ENCODE peak calls at places on chromosomes 6 and 20, in nine cellular contexts. N, R, S, L, P, G, O, T and J are unnamed samples.

GRCh38 chr6:43936476-43936875 is 166.5 kb downstream of the VEGFA start:
- DNase-seq in N (peak; percentile 14), R (no peak), S (peak; percentile 32), L (no peak), P (peak; percentile 40), G (no peak), O (no peak), T (no peak), J (no peak)

GRCh38 chr6:68651018-68651985 is 16.2 kb downstream of the ADGRB3 start:
- DNase-seq in N (no peak), R (no peak), S (no peak), L (no peak), P (no peak), G (no peak), O (no peak), T (no peak), J (no peak)

GRCh38 chr6:152635949-152636674 is 1.1 kb downstream of the SYNE1 start:
- DNase-seq in N (peak; percentile 58), R (peak; percentile 42), S (peak; percentile 72), L (no peak), P (peak; percentile 77), G (peak; percentile 57), O (peak; percentile 23), T (no peak), J (no peak)

GRCh38 chr6:43835872-43836419 is 65.9 kb downstream of the VEGFA start:
- DNase-seq in N (no peak), R (no peak), S (no peak), L (no peak), P (peak; percentile 46), G (no peak), O (no peak), T (no peak), J (no peak)

GRCh38 chr6:163170294-163170883 is 244.1 kb upstream of the QKI start:
- DNase-seq in N (no peak), R (no peak), S (no peak), L (no peak), P (no peak), G (no peak), O (peak; percentile 49), T (peak; percentile 5), J (no peak)

GRCh38 chr6:99036672-99037071 is 88.9 kb upstream of the FBXL4 start:
- DNase-seq in N (no peak), R (no peak), S (no peak), L (no peak), P (no peak), G (no peak), O (no peak), T (no peak), J (no peak)

GRCh38 chr6:157779705-157780604 is 43.1 kb upstream of the SNX9 start:
- DNase-seq in N (no peak), R (no peak), S (no peak), L (no peak), P (no peak), G (no peak), O (no peak), T (no peak), J (no peak)

GRCh38 chr20:43900496-43900895 is 14.2 kb upstream of the TOX2 start:
- DNase-seq in N (no peak), R (peak; percentile 48), S (peak; percentile 57), L (no peak), P (no peak), G (no peak), O (no peak), T (no peak), J (no peak)

GRCh38 chr6:134468633-134469032 is 150.7 kb upstream of the SGK1 start:
- DNase-seq in N (no peak), R (no peak), S (no peak), L (no peak), P (no peak), G (no peak), O (no peak), T (no peak), J (no peak)

GRCh38 chr6:15622045-15622750 is 40.6 kb downstream of the DTNBP1 start:
- DNase-seq in N (no peak), R (no peak), S (no peak), L (no peak), P (no peak), G (no peak), O (no peak), T (no peak), J (no peak)

GRCh38 chr20:8798505-8798904 is 270.4 kb upstream of the PLCB4 start:
- DNase-seq in N (no peak), R (no peak), S (peak; percentile 63), L (no peak), P (no peak), G (no peak), O (no peak), T (no peak), J (no peak)

GRCh38 chr6:62284725-62285124 is 1.3 kb downstream of the KHDRBS2 start:
- DNase-seq in N (no peak), R (no peak), S (no peak), L (no peak), P (no peak), G (no peak), O (no peak), T (no peak), J (no peak)

DNA sequence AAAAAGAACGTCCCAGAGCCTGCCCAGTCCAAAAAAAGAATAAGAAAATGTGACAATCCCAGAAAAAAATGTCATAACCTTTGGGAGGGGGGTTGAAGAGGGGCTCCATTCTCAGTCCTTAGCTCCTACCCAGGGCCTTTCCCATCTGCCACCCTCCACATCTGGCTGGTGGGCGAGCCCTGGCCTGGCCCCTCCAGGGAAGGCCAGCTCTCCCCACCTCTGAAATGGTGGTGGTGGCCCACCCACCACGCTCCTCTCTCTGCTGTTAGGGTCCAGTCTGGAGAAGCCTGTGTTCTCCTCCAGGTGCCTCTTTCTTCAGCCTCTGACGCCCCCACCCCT is 415 bp downstream of the RGS19 start:
- DNase-seq in N (no peak), R (no peak), S (no peak), L (no peak), P (no peak), G (no peak), O (no peak), T (no peak), J (no peak)
- H3K4me1 ChIP-seq in N (peaks cover 5% of the 10 kb centered on the region), R (peaks cover 18% of the 10 kb centered on the region), S (no peaks in the 10 kb centered on the region), L (peaks cover 33% of the 10 kb centered on the region), P (no peaks in the 10 kb centered on the region), G (peaks cover 47% of the 10 kb centered on the region), O (peaks cover 44% of the 10 kb centered on the region), T (peaks cover 24% of the 10 kb centered on the region), J (peaks cover 32% of the 10 kb centered on the region)

GRCh38 chr20:22341508-22341907 is 242.9 kb downstream of the FOXA2 start:
- DNase-seq in N (no peak), R (no peak), S (no peak), L (no peak), P (no peak), G (no peak), O (no peak), T (no peak), J (no peak)

GRCh38 chr20:22343612-22344011 is 240.8 kb downstream of the FOXA2 start:
- DNase-seq in N (no peak), R (no peak), S (no peak), L (peak; percentile 74), P (no peak), G (no peak), O (no peak), T (no peak), J (no peak)

GRCh38 chr20:22339091-22339881 is 245.1 kb downstream of the FOXA2 start:
- DNase-seq in N (no peak), R (no peak), S (no peak), L (peak; percentile 39), P (no peak), G (no peak), O (peak; percentile 65), T (peak; percentile 42), J (no peak)

GRCh38 chr20:22339946-22340345 is 244.4 kb downstream of the FOXA2 start:
- DNase-seq in N (no peak), R (no peak), S (peak; percentile 54), L (peak; percentile 91), P (no peak), G (no peak), O (no peak), T (no peak), J (no peak)

DNA sequence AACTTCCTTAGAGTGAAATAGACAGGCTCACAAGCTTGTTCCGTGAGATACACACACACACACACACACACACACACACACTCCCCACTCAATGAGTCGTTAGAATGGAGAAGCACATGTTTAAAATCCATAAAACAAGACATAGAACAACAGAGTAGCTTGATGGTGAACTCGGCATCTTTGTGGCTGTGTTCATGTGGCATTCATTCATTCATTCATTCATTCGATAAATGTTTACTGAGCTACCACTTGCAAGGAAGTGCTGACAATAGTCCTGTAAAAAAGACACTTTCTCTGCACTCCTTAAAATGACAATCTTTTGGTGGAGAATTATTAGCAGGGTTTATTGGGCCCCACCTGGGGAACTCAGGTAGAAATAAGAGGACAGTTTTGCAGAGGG is 242.0 kb downstream of the FOXA2 start:
- DNase-seq in N (no peak), R (no peak), S (no peak), L (no peak), P (no peak), G (no peak), O (no peak), T (no peak), J (no peak)
- H3K4me1 ChIP-seq in N (no peaks in the 10 kb centered on the region), R (no peaks in the 10 kb centered on the region), S (no peaks in the 10 kb centered on the region), L (no peaks in the 10 kb centered on the region), P (no peaks in the 10 kb centered on the region), G (peaks cover 5% of the 10 kb centered on the region), O (no peaks in the 10 kb centered on the region), T (no peaks in the 10 kb centered on the region), J (no peaks in the 10 kb centered on the region)

GRCh38 chr6:40755046-40755681 is 168.0 kb upstream of the LRFN2 start:
- DNase-seq in N (peak; percentile 74), R (no peak), S (no peak), L (no peak), P (no peak), G (no peak), O (no peak), T (no peak), J (no peak)

GRCh38 chr6:40753048-40753447 is 165.9 kb upstream of the LRFN2 start:
- DNase-seq in N (no peak), R (no peak), S (no peak), L (no peak), P (no peak), G (no peak), O (no peak), T (no peak), J (no peak)

GRCh38 chr6:40753939-40754448 is 166.8 kb upstream of the LRFN2 start:
- DNase-seq in N (no peak), R (no peak), S (no peak), L (no peak), P (no peak), G (no peak), O (no peak), T (no peak), J (no peak)

GRCh38 chr6:40754481-40755045 is 167.4 kb upstream of the LRFN2 start:
- DNase-seq in N (peak; percentile 15), R (no peak), S (no peak), L (no peak), P (no peak), G (no peak), O (no peak), T (no peak), J (no peak)

GRCh38 chr6:40755749-40756452 is 168.7 kb upstream of the LRFN2 start:
- DNase-seq in N (peak; percentile 60), R (no peak), S (no peak), L (no peak), P (no peak), G (no peak), O (peak; percentile 48), T (no peak), J (no peak)
- H3K4me1 ChIP-seq in N (peaks cover 5% of the 10 kb centered on the region), R (no peaks in the 10 kb centered on the region), S (no peaks in the 10 kb centered on the region), L (no peaks in the 10 kb centered on the region), P (no peaks in the 10 kb centered on the region), G (no peaks in the 10 kb centered on the region), O (peaks cover 16% of the 10 kb centered on the region), T (peaks cover 2% of the 10 kb centered on the region), J (no peaks in the 10 kb centered on the region)

GRCh38 chr6:33732385-33732784 is 14.3 kb downstream of the IP6K3 start:
- DNase-seq in N (no peak), R (no peak), S (no peak), L (no peak), P (no peak), G (no peak), O (no peak), T (no peak), J (no peak)
- H3K4me1 ChIP-seq in N (no peaks in the 10 kb centered on the region), R (peaks cover 61% of the 10 kb centered on the region), S (peaks cover 12% of the 10 kb centered on the region), L (peaks cover 59% of the 10 kb centered on the region), P (no peaks in the 10 kb centered on the region), G (no peaks in the 10 kb centered on the region), O (no peaks in the 10 kb centered on the region), T (peaks cover 13% of the 10 kb centered on the region), J (no peaks in the 10 kb centered on the region)